ENCODE peak calls at places on chromosomes 16 and 17, in ten cellular contexts. Y is HCT116, R is heart left ventricle, X is A549, O is ovary, H is stomach, I is adrenal gland, Q is body of pancreas, U is Peyer's patch, W is HepG2. J is an unnamed sample.

GRCh38 chr16:31225193-31225592 is 8.3 kb upstream of the PYDC1 start:
- DNase-seq in I (no peak), Y (no peak), H (no peak), Q (no peak), R (no peak), W (no peak), U (no peak), O (no peak), X (no peak), J (no peak)

GRCh38 chr17:59154721-59155438 is at the start of gene SKA2:
- DNase-seq in O (peak; percentile 94), X (peak; percentile 100), U (peak; percentile 96), R (peak; percentile 97), Q (peak; percentile 96), Y (no peak), H (peak; percentile 97), I (peak; percentile 98), W (no peak), J (peak; percentile 98)

GRCh38 chr16:72008424-72009216 is at the start of gene DHODH:
- DNase-seq in H (peak; percentile 98), R (peak; percentile 98), W (peak; percentile 99), Y (peak; percentile 94), U (peak; percentile 98), X (peak; percentile 98), I (peak; percentile 99), Q (peak; percentile 98), O (peak; percentile 97), J (peak; percentile 98)

GRCh38 chr17:50977487-50978159 is 111.5 kb upstream of the TOB1 start:
- DNase-seq in X (no peak), Y (no peak), O (no peak), W (peak; percentile 63), Q (no peak), I (no peak), R (no peak), U (no peak), H (no peak), J (peak; percentile 44)

GRCh38 chr16:56305956-56306565 is 114.8 kb downstream of the GNAO1 start:
- DNase-seq in I (no peak), R (no peak), W (no peak), Y (no peak), U (no peak), Q (no peak), H (no peak), O (no peak), X (no peak), J (no peak)

GRCh38 chr17:14297161-14297851 is 3.6 kb upstream of the HS3ST3B1 start:
- DNase-seq in U (peak; percentile 77), Y (no peak), I (peak; percentile 15), H (peak; percentile 38), W (peak; percentile 48), O (peak; percentile 50), R (peak; percentile 37), X (peak; percentile 29), Q (peak; percentile 60), J (peak; percentile 9)

GRCh38 chr16:73176577-73177013 is 128.7 kb upstream of the ZFHX3 start:
- DNase-seq in Q (no peak), I (no peak), U (no peak), H (no peak), X (peak; percentile 86), R (peak; percentile 18), W (peak; percentile 20), O (no peak), Y (peak; percentile 48), J (peak; percentile 20)

GRCh38 chr17:17774009-17774881 is 62.5 kb downstream of the SREBF1 start:
- DNase-seq in Q (peak; percentile 77), H (peak; percentile 80), W (no peak), Y (no peak), O (no peak), U (peak; percentile 73), X (peak; percentile 74), I (peak; percentile 54), R (no peak), J (peak; percentile 84)

GRCh38 chr17:77246110-77247047 is 105.6 kb downstream of the SEC14L1 start:
- DNase-seq in O (no peak), I (no peak), H (no peak), Y (no peak), U (no peak), W (no peak), R (no peak), X (no peak), Q (no peak), J (no peak)

GRCh38 chr17:77245162-77245926 is 104.6 kb downstream of the SEC14L1 start:
- DNase-seq in H (no peak), I (no peak), Q (no peak), X (no peak), U (no peak), W (no peak), R (no peak), Y (no peak), O (no peak), J (no peak)

GRCh38 chr17:77247048-77247541 is 106.3 kb downstream of the SEC14L1 start:
- DNase-seq in H (peak; percentile 89), I (peak; percentile 84), Q (peak; percentile 88), W (peak; percentile 67), O (peak; percentile 90), X (peak; percentile 76), R (peak; percentile 84), Y (peak; percentile 60), U (peak; percentile 89), J (peak; percentile 78)

GRCh38 chr17:77248216-77249054 is 107.7 kb downstream of the SEC14L1 start:
- DNase-seq in R (no peak), H (no peak), X (no peak), I (no peak), Q (no peak), W (no peak), U (no peak), O (no peak), Y (no peak), J (no peak)

DNA sequence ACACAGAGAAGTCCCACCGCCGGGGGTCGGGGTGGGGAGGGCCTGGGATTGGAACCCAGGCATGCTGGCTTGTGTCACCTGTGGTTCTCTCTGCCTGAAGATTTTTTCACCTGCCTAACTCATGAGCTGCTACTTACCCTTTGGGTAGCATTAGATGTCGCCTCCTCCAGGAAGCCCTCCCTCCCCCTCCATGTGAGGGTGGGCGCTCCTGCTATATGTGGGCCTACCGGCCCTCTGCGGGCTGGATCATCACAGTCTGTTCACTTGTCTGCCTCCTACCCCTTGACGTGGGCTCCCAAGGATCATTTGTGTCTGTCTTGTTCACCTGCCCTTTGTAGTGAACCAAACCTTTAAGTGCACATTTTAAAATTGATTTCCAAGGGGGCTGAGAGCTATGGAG is 106.8 kb downstream of the SEC14L1 start:
- DNase-seq in Q (no peak), O (no peak), W (no peak), R (no peak), I (no peak), Y (no peak), U (no peak), X (no peak), H (no peak), J (no peak)
- H3K4me3 ChIP-seq in Q (no peak overlapping the region), O (no peak overlapping the region), W (peak overlapping the region; percentile 81), R (peak overlapping the region; percentile 69), I (no peak overlapping the region), Y (no peak overlapping the region), U (peak overlapping the region; percentile 56), X (peak overlapping the region; percentile 57), H (peak overlapping the region; percentile 60), J (no peak overlapping the region)

GRCh38 chr16:57985204-57986121 is 14.5 kb upstream of the CNGB1 start:
- DNase-seq in O (peak; percentile 37), H (no peak), I (no peak), R (no peak), U (peak; percentile 41), Q (no peak), W (no peak), Y (no peak), X (no peak), J (peak; percentile 29)
- TF ChIP-seq POLR2A in O (no peak), H (no peak), I (no peak), R (no peak), U (no peak), Q (no peak), W (no peak), Y (no peak), X (no peak), J (no peak)

DNA sequence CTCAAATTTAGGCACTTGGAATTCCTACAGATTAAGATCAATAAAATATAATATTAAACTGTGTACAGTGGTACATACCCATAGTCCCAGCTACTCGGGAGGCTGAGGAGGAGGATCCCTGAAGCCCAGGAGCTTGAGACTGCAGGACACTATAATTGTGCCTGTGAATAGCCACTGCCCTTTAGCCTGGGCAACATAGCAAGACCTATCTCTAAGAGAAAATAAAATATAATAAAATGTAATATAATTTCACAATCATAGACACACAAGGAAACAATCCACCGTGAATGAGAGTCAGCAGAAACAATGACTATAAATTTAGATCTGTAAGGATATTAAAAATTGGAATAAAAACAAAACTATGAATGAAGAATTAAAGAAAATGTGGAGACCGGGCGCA is 10.0 kb upstream of the TNK1 start:
- DNase-seq in W (no peak), Q (no peak), U (no peak), H (no peak), Y (no peak), X (no peak), O (no peak), I (no peak), R (no peak), J (no peak)
- H3K4me3 ChIP-seq in W (no peak overlapping the region), Q (no peak overlapping the region), U (no peak overlapping the region), H (no peak overlapping the region), Y (no peak overlapping the region), X (no peak overlapping the region), O (no peak overlapping the region), I (no peak overlapping the region), R (no peak overlapping the region), J (no peak overlapping the region)

GRCh38 chr16:67934306-67935095 is 2.1 kb downstream of the PSMB10 start:
- DNase-seq in X (no peak), I (no peak), R (no peak), Y (no peak), O (peak; percentile 46), Q (peak; percentile 50), U (no peak), H (no peak), W (no peak), J (no peak)

GRCh38 chr16:67932462-67932840 is 789 bp upstream of the CTRL start:
- DNase-seq in Q (no peak), R (no peak), U (no peak), W (no peak), X (no peak), O (no peak), H (no peak), I (no peak), Y (no peak), J (no peak)

GRCh38 chr16:67935402-67936123 is 1.1 kb downstream of the PSMB10 start:
- DNase-seq in Y (peak; percentile 93), U (peak; percentile 97), X (peak; percentile 95), W (peak; percentile 98), H (peak; percentile 97), O (peak; percentile 94), R (peak; percentile 95), I (peak; percentile 97), Q (peak; percentile 99), J (peak; percentile 99)

GRCh38 chr16:67935096-67935401 is 1.6 kb downstream of the PSMB10 start:
- DNase-seq in R (no peak), U (no peak), O (no peak), X (no peak), Y (no peak), Q (no peak), W (no peak), I (no peak), H (no peak), J (no peak)

DNA sequence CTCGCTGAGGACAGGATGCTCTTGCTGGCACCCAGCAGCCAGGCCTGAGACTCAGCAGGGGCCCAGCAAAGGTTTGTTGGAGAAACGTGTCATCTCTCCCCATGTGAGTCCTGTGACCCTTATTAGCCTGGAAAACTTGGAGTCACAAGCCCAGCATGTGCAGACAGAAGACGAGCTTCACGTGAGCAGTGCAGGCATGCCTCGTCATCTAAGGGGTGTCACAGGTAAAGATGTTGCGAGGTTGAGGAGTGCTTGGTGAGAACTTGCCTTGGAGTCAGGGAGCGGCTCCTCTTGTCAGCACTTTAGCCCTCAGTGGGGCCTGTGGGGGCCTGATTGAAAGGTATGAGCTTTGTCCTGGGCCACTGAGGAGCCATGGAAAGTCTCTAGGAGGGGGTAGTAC is 2.1 kb upstream of the CTRL start:
- DNase-seq in W (no peak), X (no peak), Y (no peak), I (no peak), H (no peak), Q (no peak), R (no peak), O (no peak), U (no peak), J (no peak)
- TF ChIP-seq POLR2A in W (no peak), X (no peak), Y (no peak), I (no peak), H (no peak), Q (no peak), R (no peak), O (no peak), U (no peak), J (no peak)

J was measured in thyroid gland.